ENCODE peak calls at places on chromosomes 11 and 22, in ten cellular contexts. One of them, this sample, is unnamed.

GRCh38 chr11:45928535-45929215 is 6.2 kb downstream of the LARGE2 start:
- DNase-seq in suprapubic skin: no peak
- DNase-seq in left ventricle myocardium inferior: peak
- DNase-seq in neural progenitor cell: no peak
- DNase-seq in uterus: no peak
- DNase-seq in colonic mucosa: no peak
- DNase-seq in heart left ventricle: no peak
- DNase-seq in cardiac fibroblast: no peak
- DNase-seq in astrocyte of the cerebellum: no peak
- DNase-seq in fibroblast of lung: no peak
- DNase-seq in this sample: no peak

GRCh38 chr11:72754149-72754543 is 1.9 kb upstream of the ARAP1 start:
- DNase-seq in suprapubic skin: no peak
- DNase-seq in left ventricle myocardium inferior: no peak
- DNase-seq in neural progenitor cell: no peak
- DNase-seq in uterus: no peak
- DNase-seq in colonic mucosa: no peak
- DNase-seq in heart left ventricle: no peak
- DNase-seq in cardiac fibroblast: no peak
- DNase-seq in astrocyte of the cerebellum: no peak
- DNase-seq in fibroblast of lung: no peak
- DNase-seq in this sample: no peak

GRCh38 chr22:23547818-23548500 is 32.1 kb downstream of the IGLL1 start:
- DNase-seq in suprapubic skin: peak
- DNase-seq in left ventricle myocardium inferior: no peak
- DNase-seq in neural progenitor cell: no peak
- DNase-seq in uterus: no peak
- DNase-seq in colonic mucosa: no peak
- DNase-seq in heart left ventricle: no peak
- DNase-seq in cardiac fibroblast: no peak
- DNase-seq in astrocyte of the cerebellum: no peak
- DNase-seq in fibroblast of lung: no peak
- DNase-seq in this sample: no peak

GRCh38 chr11:17036666-17037658 is 22.7 kb upstream of the PLEKHA7 start:
- DNase-seq in suprapubic skin: no peak
- DNase-seq in left ventricle myocardium inferior: no peak
- DNase-seq in neural progenitor cell: peak
- DNase-seq in uterus: no peak
- DNase-seq in colonic mucosa: peak
- DNase-seq in heart left ventricle: no peak
- DNase-seq in cardiac fibroblast: no peak
- DNase-seq in astrocyte of the cerebellum: no peak
- DNase-seq in fibroblast of lung: no peak
- DNase-seq in this sample: no peak

GRCh38 chr11:28763876-28764275 is 655.7 kb downstream of the METTL15 start:
- DNase-seq in suprapubic skin: no peak
- DNase-seq in left ventricle myocardium inferior: no peak
- DNase-seq in neural progenitor cell: no peak
- DNase-seq in uterus: no peak
- DNase-seq in colonic mucosa: no peak
- DNase-seq in heart left ventricle: no peak
- DNase-seq in cardiac fibroblast: no peak
- DNase-seq in astrocyte of the cerebellum: no peak
- DNase-seq in fibroblast of lung: no peak
- DNase-seq in this sample: no peak

GRCh38 chr22:17213976-17214375 is 5.3 kb downstream of the ADA2 start:
- DNase-seq in suprapubic skin: no peak
- DNase-seq in left ventricle myocardium inferior: peak
- DNase-seq in neural progenitor cell: peak
- DNase-seq in uterus: peak
- DNase-seq in colonic mucosa: peak
- DNase-seq in heart left ventricle: peak
- DNase-seq in cardiac fibroblast: peak
- DNase-seq in astrocyte of the cerebellum: no peak
- DNase-seq in fibroblast of lung: peak
- DNase-seq in this sample: peak

GRCh38 chr22:34105461-34106062 is 185.3 kb upstream of the LARGE1 start:
- DNase-seq in suprapubic skin: no peak
- DNase-seq in left ventricle myocardium inferior: peak
- DNase-seq in neural progenitor cell: peak
- DNase-seq in uterus: peak
- DNase-seq in colonic mucosa: peak
- DNase-seq in heart left ventricle: peak
- DNase-seq in cardiac fibroblast: peak
- DNase-seq in astrocyte of the cerebellum: no peak
- DNase-seq in fibroblast of lung: no peak
- DNase-seq in this sample: no peak

GRCh38 chr22:32158712-32159533 is at the start of gene C22orf42:
- DNase-seq in suprapubic skin: no peak
- DNase-seq in left ventricle myocardium inferior: no peak
- DNase-seq in neural progenitor cell: peak
- DNase-seq in uterus: no peak
- DNase-seq in colonic mucosa: no peak
- DNase-seq in heart left ventricle: no peak
- DNase-seq in cardiac fibroblast: no peak
- DNase-seq in astrocyte of the cerebellum: no peak
- DNase-seq in fibroblast of lung: no peak
- DNase-seq in this sample: no peak

GRCh38 chr11:61294717-61295595 is at the start of gene VWCE:
- DNase-seq in suprapubic skin: no peak
- DNase-seq in left ventricle myocardium inferior: peak
- DNase-seq in neural progenitor cell: peak
- DNase-seq in uterus: peak
- DNase-seq in colonic mucosa: peak
- DNase-seq in heart left ventricle: peak
- DNase-seq in cardiac fibroblast: peak
- DNase-seq in astrocyte of the cerebellum: no peak
- DNase-seq in fibroblast of lung: peak
- DNase-seq in this sample: peak
- TF ChIP-seq CTCF in suprapubic skin: no peak
- TF ChIP-seq CTCF in left ventricle myocardium inferior: no peak
- TF ChIP-seq CTCF in neural progenitor cell: peak
- TF ChIP-seq CTCF in uterus: no peak
- TF ChIP-seq CTCF in colonic mucosa: no peak
- TF ChIP-seq CTCF in heart left ventricle: no peak
- TF ChIP-seq CTCF in cardiac fibroblast: peak
- TF ChIP-seq CTCF in astrocyte of the cerebellum: peak
- TF ChIP-seq CTCF in fibroblast of lung: peak
- TF ChIP-seq CTCF in this sample: peak

DNA sequence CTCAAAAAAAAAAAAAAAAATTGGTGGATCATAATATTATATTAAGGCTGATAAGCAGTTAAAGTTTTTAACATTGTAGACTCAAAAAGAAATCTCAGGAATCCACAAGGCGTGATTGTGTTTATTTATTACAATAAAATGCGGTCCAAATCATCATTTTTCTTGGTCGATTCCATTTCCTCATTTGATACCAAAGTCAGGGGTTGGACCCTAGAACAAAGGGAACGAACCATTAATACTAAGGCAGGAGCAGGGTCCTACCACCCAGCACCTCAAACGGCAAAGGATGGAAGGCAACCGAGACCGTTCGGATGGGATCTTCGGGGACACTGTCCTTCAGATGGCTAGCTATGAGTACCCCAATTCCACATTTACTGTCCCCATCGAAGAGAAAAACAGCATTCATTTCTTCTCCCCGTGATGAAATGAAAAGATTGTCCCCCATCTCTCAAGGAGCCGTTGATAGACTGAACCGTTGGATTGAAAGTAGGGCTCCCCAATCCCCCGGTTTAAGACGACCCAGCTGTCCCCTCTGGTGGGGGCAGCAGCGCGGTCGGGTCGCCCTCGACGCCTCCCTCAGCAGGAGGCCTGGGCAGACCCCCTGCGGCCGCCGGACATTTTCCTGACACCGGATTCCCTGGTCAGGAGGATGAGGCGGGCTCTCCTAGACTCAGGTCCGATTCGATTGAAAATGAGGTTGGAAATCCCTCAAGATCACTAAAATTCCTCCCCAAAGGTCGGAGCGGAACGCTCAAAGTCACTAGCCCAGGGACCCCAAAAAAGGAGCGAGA is 607 bp downstream of the DMC1 start:
- DNase-seq in suprapubic skin: no peak
- DNase-seq in left ventricle myocardium inferior: peak
- DNase-seq in neural progenitor cell: no peak
- DNase-seq in uterus: no peak
- DNase-seq in colonic mucosa: no peak
- DNase-seq in heart left ventricle: peak
- DNase-seq in cardiac fibroblast: no peak
- DNase-seq in astrocyte of the cerebellum: no peak
- DNase-seq in fibroblast of lung: no peak
- DNase-seq in this sample: no peak
- H3K4me3 ChIP-seq in suprapubic skin: peak
- H3K4me3 ChIP-seq in left ventricle myocardium inferior: peak
- H3K4me3 ChIP-seq in neural progenitor cell: peak
- H3K4me3 ChIP-seq in uterus: peak
- H3K4me3 ChIP-seq in colonic mucosa: peak
- H3K4me3 ChIP-seq in heart left ventricle: peak
- H3K4me3 ChIP-seq in cardiac fibroblast: peak
- H3K4me3 ChIP-seq in astrocyte of the cerebellum: peak
- H3K4me3 ChIP-seq in fibroblast of lung: peak
- H3K4me3 ChIP-seq in this sample: peak

GRCh38 chr11:102935514-102935913 is 20.0 kb downstream of the MMP13 start:
- DNase-seq in suprapubic skin: no peak
- DNase-seq in left ventricle myocardium inferior: no peak
- DNase-seq in neural progenitor cell: no peak
- DNase-seq in uterus: no peak
- DNase-seq in colonic mucosa: no peak
- DNase-seq in heart left ventricle: no peak
- DNase-seq in cardiac fibroblast: no peak
- DNase-seq in astrocyte of the cerebellum: no peak
- DNase-seq in fibroblast of lung: no peak
- DNase-seq in this sample: no peak
- TF ChIP-seq CTCF in suprapubic skin: no peak
- TF ChIP-seq CTCF in left ventricle myocardium inferior: no peak
- TF ChIP-seq CTCF in neural progenitor cell: peak
- TF ChIP-seq CTCF in uterus: no peak
- TF ChIP-seq CTCF in colonic mucosa: no peak
- TF ChIP-seq CTCF in heart left ventricle: no peak
- TF ChIP-seq CTCF in cardiac fibroblast: no peak
- TF ChIP-seq CTCF in astrocyte of the cerebellum: peak
- TF ChIP-seq CTCF in fibroblast of lung: peak
- TF ChIP-seq CTCF in this sample: no peak

DNA sequence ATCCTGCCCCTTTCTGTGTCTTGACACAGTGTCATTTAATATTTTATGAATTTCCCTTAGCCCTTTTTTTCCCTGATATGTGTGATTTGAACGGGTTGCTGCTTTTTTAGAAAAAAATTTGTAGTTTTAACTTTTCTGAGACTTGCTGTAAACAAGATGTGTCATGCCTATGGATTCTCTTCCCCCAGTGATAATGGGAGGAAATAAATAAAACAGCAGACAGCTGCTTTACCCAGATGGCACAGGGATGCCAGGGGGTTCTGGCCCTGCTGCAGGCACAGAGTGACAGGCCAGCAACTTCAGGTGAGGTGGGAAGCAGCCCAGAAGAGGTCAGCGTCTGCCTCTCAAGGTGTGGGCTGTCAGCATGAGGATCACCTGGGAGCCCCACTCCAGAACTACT is 266.9 kb downstream of the KIRREL3 start:
- DNase-seq in suprapubic skin: no peak
- DNase-seq in left ventricle myocardium inferior: no peak
- DNase-seq in neural progenitor cell: no peak
- DNase-seq in uterus: no peak
- DNase-seq in colonic mucosa: no peak
- DNase-seq in heart left ventricle: no peak
- DNase-seq in cardiac fibroblast: no peak
- DNase-seq in astrocyte of the cerebellum: no peak
- DNase-seq in fibroblast of lung: no peak
- DNase-seq in this sample: no peak
- H3K4me3 ChIP-seq in suprapubic skin: no peak
- H3K4me3 ChIP-seq in left ventricle myocardium inferior: no peak
- H3K4me3 ChIP-seq in neural progenitor cell: no peak
- H3K4me3 ChIP-seq in uterus: no peak
- H3K4me3 ChIP-seq in colonic mucosa: no peak
- H3K4me3 ChIP-seq in heart left ventricle: no peak
- H3K4me3 ChIP-seq in cardiac fibroblast: no peak
- H3K4me3 ChIP-seq in astrocyte of the cerebellum: no peak
- H3K4me3 ChIP-seq in fibroblast of lung: no peak
- H3K4me3 ChIP-seq in this sample: no peak

GRCh38 chr11:70522261-70522612 is 123.9 kb downstream of the CTTN start:
- DNase-seq in suprapubic skin: no peak
- DNase-seq in left ventricle myocardium inferior: no peak
- DNase-seq in neural progenitor cell: no peak
- DNase-seq in uterus: no peak
- DNase-seq in colonic mucosa: no peak
- DNase-seq in heart left ventricle: no peak
- DNase-seq in cardiac fibroblast: no peak
- DNase-seq in astrocyte of the cerebellum: no peak
- DNase-seq in fibroblast of lung: no peak
- DNase-seq in this sample: no peak

GRCh38 chr11:70524096-70524922 is 126.0 kb downstream of the CTTN start:
- DNase-seq in suprapubic skin: no peak
- DNase-seq in left ventricle myocardium inferior: no peak
- DNase-seq in neural progenitor cell: no peak
- DNase-seq in uterus: no peak
- DNase-seq in colonic mucosa: no peak
- DNase-seq in heart left ventricle: no peak
- DNase-seq in cardiac fibroblast: no peak
- DNase-seq in astrocyte of the cerebellum: no peak
- DNase-seq in fibroblast of lung: no peak
- DNase-seq in this sample: no peak

GRCh38 chr11:70523384-70524095 is 125.2 kb downstream of the CTTN start:
- DNase-seq in suprapubic skin: no peak
- DNase-seq in left ventricle myocardium inferior: no peak
- DNase-seq in neural progenitor cell: no peak
- DNase-seq in uterus: no peak
- DNase-seq in colonic mucosa: no peak
- DNase-seq in heart left ventricle: no peak
- DNase-seq in cardiac fibroblast: no peak
- DNase-seq in astrocyte of the cerebellum: no peak
- DNase-seq in fibroblast of lung: no peak
- DNase-seq in this sample: no peak

GRCh38 chr11:70521475-70522260 is 123.3 kb downstream of the CTTN start:
- DNase-seq in suprapubic skin: no peak
- DNase-seq in left ventricle myocardium inferior: no peak
- DNase-seq in neural progenitor cell: peak
- DNase-seq in uterus: no peak
- DNase-seq in colonic mucosa: no peak
- DNase-seq in heart left ventricle: no peak
- DNase-seq in cardiac fibroblast: no peak
- DNase-seq in astrocyte of the cerebellum: no peak
- DNase-seq in fibroblast of lung: no peak
- DNase-seq in this sample: no peak

DNA sequence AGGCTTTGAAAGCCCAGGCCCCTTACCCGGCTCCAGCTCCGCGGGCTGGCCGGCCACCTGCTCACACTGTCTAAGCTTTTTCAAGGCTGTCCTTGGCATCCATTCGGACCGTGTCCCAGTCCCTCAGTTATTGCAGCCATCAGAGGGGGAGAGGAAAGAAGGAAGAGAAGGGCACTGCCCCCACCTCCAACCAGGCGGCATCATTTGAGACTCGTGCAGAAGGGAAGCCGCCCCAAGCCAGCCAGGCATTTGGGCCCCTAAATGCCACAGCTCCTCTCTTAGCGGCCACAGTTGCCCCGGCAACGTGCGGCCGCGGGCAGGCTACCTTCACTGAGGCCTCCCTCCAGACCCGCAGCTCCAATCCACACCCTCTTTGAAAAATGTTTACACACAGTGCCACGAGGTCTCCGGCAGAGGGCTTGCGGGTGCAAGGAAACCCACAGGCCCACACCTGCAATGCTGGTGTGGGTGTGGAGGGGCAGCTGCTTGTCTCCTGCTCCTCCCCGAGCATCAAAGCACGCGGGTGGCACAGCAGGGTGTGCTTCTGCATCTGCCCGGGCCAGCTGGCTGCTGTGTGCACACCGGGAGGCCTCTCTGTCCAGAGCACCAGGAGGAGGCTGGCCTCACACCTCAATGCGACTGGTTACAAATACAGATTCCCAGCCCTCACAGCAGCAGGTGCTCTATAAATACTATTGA is 124.4 kb downstream of the CTTN start:
- DNase-seq in suprapubic skin: no peak
- DNase-seq in left ventricle myocardium inferior: no peak
- DNase-seq in neural progenitor cell: peak
- DNase-seq in uterus: no peak
- DNase-seq in colonic mucosa: no peak
- DNase-seq in heart left ventricle: no peak
- DNase-seq in cardiac fibroblast: no peak
- DNase-seq in astrocyte of the cerebellum: no peak
- DNase-seq in fibroblast of lung: no peak
- DNase-seq in this sample: no peak
- TF ChIP-seq CTCF in suprapubic skin: no peak
- TF ChIP-seq CTCF in left ventricle myocardium inferior: no peak
- TF ChIP-seq CTCF in neural progenitor cell: no peak
- TF ChIP-seq CTCF in uterus: no peak
- TF ChIP-seq CTCF in colonic mucosa: no peak
- TF ChIP-seq CTCF in heart left ventricle: no peak
- TF ChIP-seq CTCF in cardiac fibroblast: no peak
- TF ChIP-seq CTCF in astrocyte of the cerebellum: peak
- TF ChIP-seq CTCF in fibroblast of lung: no peak
- TF ChIP-seq CTCF in this sample: no peak